ENCODE peak calls at places on chromosomes 1 and 21, in nine cellular contexts. A is WERI-Rb-1; R is stimulated activated CD4-positive, alpha-beta T cell treated with anti-CD3 and anti-CD28 coated beads, Interleukin-4, amount 100 ng/mL, for 24 hours; D is ovary; G is CD8-positive, alpha-beta T cell; B is pons; L is cardiac fibroblast; S is WTC11; K is aorta. E is an unnamed sample.

GRCh38 chr1:94258873-94259331 is 21.5 kb upstream of the ARHGAP29 start:
- DNase-seq in A (no peak), R (no peak), D (no peak), G (no peak), B (no peak), L (peak; percentile 92), S (no peak), K (peak; percentile 50), E (no peak)

GRCh38 chr1:157753611-157754010 is 23.3 kb downstream of the FCRL2 start:
- DNase-seq in A (no peak), R (no peak), D (no peak), G (no peak), B (no peak), L (no peak), S (no peak), K (no peak), E (no peak)

GRCh38 chr1:155873860-155874259 is 14.5 kb downstream of the SYT11 start:
- DNase-seq in A (no peak), R (no peak), D (no peak), G (no peak), B (no peak), L (peak; percentile 62), S (no peak), K (peak; percentile 57), E (no peak)

GRCh38 chr1:12601690-12602632 is 16.0 kb downstream of the DHRS3 start:
- DNase-seq in A (no peak), R (no peak), D (no peak), G (no peak), B (no peak), L (peak; percentile 96), S (peak; percentile 45), K (peak; percentile 93), E (no peak)

GRCh38 chr1:162878000-162878596 is 17.1 kb upstream of the CCDC190 start:
- DNase-seq in A (peak; percentile 83), R (no peak), D (no peak), G (no peak), B (peak; percentile 52), L (peak; percentile 91), S (peak; percentile 83), K (peak; percentile 67), E (no peak)

GRCh38 chr1:206979379-206980043 is 9.3 kb upstream of the FCAMR start:
- DNase-seq in A (peak; percentile 37), R (no peak), D (no peak), G (no peak), B (peak; percentile 25), L (peak; percentile 57), S (no peak), K (no peak), E (no peak)

GRCh38 chr1:16719571-16720402 is 20.5 kb upstream of the RNU1-4 start:
- DNase-seq in A (peak; percentile 9), R (no peak), D (peak; percentile 35), G (no peak), B (no peak), L (no peak), S (peak; percentile 18), K (no peak), E (peak; percentile 79)

GRCh38 chr1:36710901-36711300 is 228.2 kb upstream of the CSF3R start:
- DNase-seq in A (no peak), R (no peak), D (no peak), G (no peak), B (no peak), L (no peak), S (no peak), K (no peak), E (no peak)

GRCh38 chr1:208437416-208437815 is 193.2 kb upstream of the PLXNA2 start:
- DNase-seq in A (no peak), R (no peak), D (no peak), G (no peak), B (no peak), L (no peak), S (no peak), K (no peak), E (no peak)

GRCh38 chr1:153793973-153794615 is 18.9 kb downstream of the SLC27A3 start:
- DNase-seq in A (peak; percentile 46), R (no peak), D (no peak), G (no peak), B (no peak), L (no peak), S (no peak), K (no peak), E (no peak)

GRCh38 chr1:63634471-63634870 is 41.3 kb downstream of the PGM1 start:
- DNase-seq in A (no peak), R (no peak), D (no peak), G (no peak), B (no peak), L (peak; percentile 18), S (no peak), K (no peak), E (no peak)

GRCh38 chr1:177432897-177433296 is 262.1 kb downstream of the BRINP2 start:
- DNase-seq in A (no peak), R (no peak), D (no peak), G (no peak), B (no peak), L (no peak), S (no peak), K (no peak), E (no peak)

GRCh38 chr21:16305686-16306085 is 575.9 kb downstream of the USP25 start:
- DNase-seq in A (no peak), R (no peak), D (peak; percentile 36), G (no peak), B (peak; percentile 83), L (peak; percentile 27), S (no peak), K (no peak), E (no peak)

GRCh38 chr21:29288239-29288638 is 10.5 kb upstream of the BACH1 start:
- DNase-seq in A (no peak), R (no peak), D (no peak), G (no peak), B (no peak), L (no peak), S (no peak), K (no peak), E (no peak)

GRCh38 chr1:17167041-17167782 is 37.7 kb upstream of the PADI1 start:
- DNase-seq in A (no peak), R (no peak), D (no peak), G (no peak), B (no peak), L (no peak), S (no peak), K (no peak), E (no peak)

GRCh38 chr1:30599721-30600120 is 123.7 kb downstream of the MATN1 start:
- DNase-seq in A (no peak), R (no peak), D (no peak), G (no peak), B (no peak), L (no peak), S (no peak), K (no peak), E (peak; percentile 9)

GRCh38 chr1:111191496-111191895 is 8.9 kb downstream of the DENND2D start:
- DNase-seq in A (no peak), R (no peak), D (no peak), G (no peak), B (no peak), L (peak; percentile 44), S (no peak), K (no peak), E (no peak)

GRCh38 chr1:3470650-3471355 is 16.3 kb downstream of the ARHGEF16 start:
- DNase-seq in A (no peak), R (no peak), D (no peak), G (no peak), B (no peak), L (no peak), S (peak; percentile 23), K (peak; percentile 38), E (peak; percentile 50)

GRCh38 chr1:85406887-85407593 is 57.9 kb downstream of the DDAH1 start:
- DNase-seq in A (no peak), R (no peak), D (no peak), G (no peak), B (peak; percentile 89), L (peak; percentile 94), S (no peak), K (peak; percentile 50), E (no peak)

GRCh38 chr1:1906185-1907097 is 8.6 kb upstream of the CALML6 start:
- DNase-seq in A (peak; percentile 88), R (peak; percentile 78), D (peak; percentile 85), G (peak; percentile 44), B (peak; percentile 90), L (peak; percentile 85), S (peak; percentile 89), K (peak; percentile 91), E (peak; percentile 94)

E was measured in kidney.